ENCODE peak calls at places on chromosomes 2 and 18, in six cellular contexts. E, K, D, A, M and Z are unnamed samples.

GRCh38 chr18:49011291-49011746 is 60.6 kb upstream of the SMAD7 start:
- DNase-seq in D (no peak), M (no peak), E (no peak), A (peak), K (no peak), Z (no peak)

GRCh38 chr2:150479075-150479915 is 8.2 kb downstream of the RND3 start:
- DNase-seq in A (no peak), D (no peak), K (no peak), M (no peak), E (no peak), Z (no peak)

GRCh38 chr2:233385489-233386044 is 31.3 kb downstream of the DGKD start:
- DNase-seq in D (no peak), M (no peak), E (no peak), A (peak), K (no peak), Z (no peak)

GRCh38 chr18:54284967-54285785 is 15.9 kb downstream of the POLI start:
- DNase-seq in A (no peak), M (peak), D (peak), K (no peak), E (peak), Z (peak)

GRCh38 chr2:30721241-30721640 is 86.0 kb downstream of the CAPN13 start:
- DNase-seq in D (no peak), A (no peak), M (no peak), K (no peak), E (no peak), Z (no peak)

GRCh38 chr2:26318950-26319349 is 27.0 kb upstream of the SELENOI start:
- DNase-seq in D (peak), A (no peak), M (no peak), K (no peak), E (no peak), Z (no peak)

GRCh38 chr2:113012436-113013335 is 7.4 kb downstream of the IL36A start:
- DNase-seq in M (no peak), D (no peak), A (no peak), E (no peak), K (no peak), Z (no peak)

GRCh38 chr2:65566617-65567016 is 134.2 kb upstream of the SPRED2 start:
- DNase-seq in K (no peak), E (no peak), D (peak), M (no peak), A (no peak), Z (no peak)

GRCh38 chr18:7234061-7234460 is 3.2 kb downstream of the LRRC30 start:
- DNase-seq in M (peak), K (no peak), A (no peak), E (no peak), D (no peak), Z (no peak)

GRCh38 chr2:38376346-38376682 is 759 bp downstream of the ATL2 start:
- DNase-seq in E (peak), M (no peak), D (peak), K (no peak), A (no peak), Z (peak)

GRCh38 chr18:38290229-38290628 is 724.6 kb upstream of the CELF4 start:
- DNase-seq in K (no peak), A (no peak), E (no peak), M (no peak), D (no peak), Z (no peak)

GRCh38 chr2:223760838-223761502 is 76.4 kb downstream of the AP1S3 start:
- DNase-seq in D (peak), E (peak), M (no peak), A (no peak), K (peak), Z (peak)

DNA sequence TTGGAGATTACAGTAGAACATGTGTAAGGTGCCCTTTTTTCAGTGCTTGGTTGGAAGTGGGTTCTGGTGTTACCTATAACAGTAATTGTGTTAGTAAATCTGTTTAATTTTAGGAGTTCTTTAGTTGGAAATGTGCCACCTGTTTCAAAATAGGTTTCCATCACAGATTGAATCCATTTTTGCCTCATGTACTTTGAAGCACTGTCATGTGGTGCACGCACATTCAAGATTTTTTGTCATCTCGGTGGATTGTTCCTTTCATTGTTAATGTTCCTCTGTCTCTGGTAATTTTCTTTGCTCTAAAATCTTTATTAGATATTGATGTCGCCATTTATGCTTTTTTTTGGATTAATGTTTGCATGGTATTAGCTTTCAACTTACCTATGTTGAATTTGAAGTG is 1.3 kb downstream of the ATP9B start:
- DNase-seq in K (no peak), D (no peak), A (no peak), E (no peak), M (no peak), Z (no peak)
- H3K4me3 ChIP-seq in K (peak), D (no peak), A (peak), E (peak), M (peak), Z (no peak)

GRCh38 chr2:28754321-28754720 is 2.7 kb downstream of the PPP1CB start:
- DNase-seq in E (no peak), K (no peak), D (no peak), M (no peak), A (no peak), Z (no peak)
- H3K4me3 ChIP-seq in E (no peak), K (no peak), D (no peak), M (peak), A (peak), Z (no peak)

GRCh38 chr2:236574000-236574399 is 4.4 kb downstream of the ACKR3 start:
- DNase-seq in A (no peak), K (no peak), E (no peak), M (no peak), D (no peak), Z (no peak)
- H3K4me3 ChIP-seq in A (no peak), K (no peak), E (no peak), M (peak), D (no peak), Z (no peak)

DNA sequence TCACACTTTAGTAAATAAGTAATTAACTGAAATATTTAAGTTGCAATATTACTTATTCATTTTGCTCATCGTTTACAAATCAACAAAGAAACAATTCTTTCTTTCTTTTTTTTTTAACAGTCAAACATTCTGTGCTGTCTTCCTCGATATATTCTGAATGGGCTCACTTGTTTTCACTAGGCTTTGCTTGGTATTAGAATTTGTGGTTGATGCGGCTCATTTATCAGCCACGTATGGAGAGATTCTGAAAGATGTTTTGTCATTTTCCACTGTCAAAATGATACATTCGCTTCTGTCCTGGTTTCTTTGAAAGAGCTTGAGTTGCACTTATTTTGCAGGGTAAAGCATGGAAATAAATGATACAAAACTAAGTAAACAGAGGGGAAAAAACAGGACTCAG is 323.7 kb downstream of the LRRTM1 start:
- DNase-seq in K (no peak), A (no peak), M (no peak), D (no peak), E (no peak), Z (no peak)
- H3K4me3 ChIP-seq in K (no peak), A (no peak), M (no peak), D (no peak), E (no peak), Z (no peak)

GRCh38 chr2:24365051-24365450 is 4.7 kb upstream of the ITSN2 start:
- DNase-seq in M (peak), E (no peak), A (peak), D (no peak), K (peak), Z (peak)
- H3K4me3 ChIP-seq in M (no peak), E (no peak), A (no peak), D (no peak), K (no peak), Z (no peak)

GRCh38 chr2:240134466-240134865 is 1.6 kb downstream of the COPS9 start:
- DNase-seq in D (no peak), A (peak), E (peak), M (no peak), K (no peak), Z (no peak)
- H3K4me3 ChIP-seq in D (no peak), A (no peak), E (peak), M (peak), K (no peak), Z (no peak)

GRCh38 chr2:69138793-69139510 is 126.0 kb downstream of the ANTXR1 start:
- DNase-seq in D (peak), K (no peak), M (no peak), E (no peak), A (peak), Z (peak)
- H3K4me3 ChIP-seq in D (no peak), K (no peak), M (no peak), E (peak), A (no peak), Z (no peak)

DNA sequence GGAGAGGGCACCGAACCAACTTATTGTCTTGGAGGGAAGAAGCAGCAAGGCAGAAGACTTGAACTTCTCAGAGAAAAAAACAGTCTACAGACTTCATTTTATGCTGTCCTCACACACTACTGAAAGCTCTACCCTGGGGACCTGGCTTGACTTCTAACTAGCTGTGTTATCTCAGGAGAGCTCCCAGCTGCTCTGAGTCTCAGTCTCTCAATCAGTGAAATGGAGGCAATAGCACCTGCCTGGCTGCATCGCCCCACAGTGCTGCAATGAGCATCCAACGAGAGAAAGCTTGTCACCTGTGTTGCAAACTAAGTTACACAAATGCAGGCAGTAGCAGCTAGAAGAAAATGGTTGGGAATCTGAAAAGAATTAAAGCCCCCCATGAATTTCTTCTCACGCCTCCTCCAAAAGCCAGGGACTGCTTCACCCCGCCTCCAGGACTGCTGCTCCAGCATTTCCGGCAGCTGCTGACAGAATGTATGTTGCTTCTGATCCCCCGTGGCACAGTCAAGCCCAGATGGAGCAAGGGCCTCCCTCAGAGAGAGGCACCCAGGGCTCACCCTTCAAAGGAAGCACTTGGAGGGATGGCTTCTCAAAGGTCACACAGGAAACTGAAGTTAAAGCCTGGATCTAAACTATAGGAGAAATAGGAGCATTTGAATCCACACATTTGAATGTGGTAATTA is 116.2 kb downstream of the BCL11A start:
- DNase-seq in K (no peak), M (no peak), D (no peak), E (no peak), A (no peak), Z (no peak)
- H3K4me3 ChIP-seq in K (no peak), M (no peak), D (no peak), E (no peak), A (no peak), Z (no peak)